ENCODE peak calls at places on chromosomes 16 and 17, in four cellular contexts. W is sciatic nerve, N is tibial artery, C is hippocampal formation. E is an unnamed sample.

GRCh38 chr16:19913306-19913717 is 28.7 kb upstream of the GPRC5B start:
- DNase-seq in W (no peak), N (no peak), C (no peak), E (no peak)

GRCh38 chr17:36149296-36149820 is 27.1 kb downstream of the TBC1D3B start:
- DNase-seq in C (no peak), N (peak), W (peak), E (no peak)

GRCh38 chr16:27369806-27370205 is 32.2 kb upstream of the IL21R start:
- DNase-seq in W (no peak), N (no peak), C (no peak), E (no peak)

GRCh38 chr16:58016841-58017446 is 8.6 kb upstream of the MMP15 start:
- DNase-seq in C (no peak), N (no peak), W (no peak), E (no peak)

GRCh38 chr16:3101841-3102470 is 2.9 kb upstream of the ZSCAN10 start:
- DNase-seq in N (no peak), W (no peak), C (no peak), E (peak)

GRCh38 chr16:86277236-86277635 is 233.1 kb upstream of the FOXF1 start:
- DNase-seq in W (no peak), C (no peak), N (no peak), E (no peak)

GRCh38 chr17:42248351-42249179 is 27.6 kb downstream of the STAT5B start:
- DNase-seq in C (peak), W (peak), N (peak), E (peak)

GRCh38 chr16:77062878-77063566 is 128.0 kb upstream of the MON1B start:
- DNase-seq in N (no peak), C (no peak), W (no peak), E (no peak)

GRCh38 chr17:45578516-45579455 is 88.3 kb upstream of the PLEKHM1 start:
- DNase-seq in C (no peak), W (no peak), N (no peak), E (no peak)

GRCh38 chr16:2692251-2692947 is 10.1 kb downstream of the KCTD5 start:
- DNase-seq in N (no peak), W (no peak), C (peak), E (no peak)

GRCh38 chr17:75565066-75565465 is 22.5 kb upstream of the MYO15B start:
- DNase-seq in W (no peak), N (no peak), C (no peak), E (no peak)

GRCh38 chr17:17765359-17765758 is 71.4 kb downstream of the SREBF1 start:
- DNase-seq in C (no peak), N (no peak), W (no peak), E (no peak)

GRCh38 chr17:77313831-77314230 is 173.1 kb downstream of the SEC14L1 start:
- DNase-seq in N (no peak), C (no peak), W (peak), E (no peak)